ENCODE peak calls at places on chromosomes 13 and 19, in six cellular contexts. One of them, this sample, is unnamed.
A peak's percentile ranks its signal among the peaks of the same experiment; 100 is the strongest.

GRCh38 chr19:50326101-50326664 is 3.0 kb downstream of the KCNC3 start:
- DNase-seq in A549: no peak
- DNase-seq in SK-N-SH: no peak
- DNase-seq in GM12878: no peak
- DNase-seq in K562: no peak
- DNase-seq in HepG2: no peak
- DNase-seq in this sample: no peak

GRCh38 chr13:110403315-110403714 is 96.2 kb downstream of the COL4A2 start:
- DNase-seq in A549: no peak
- DNase-seq in SK-N-SH: no peak
- DNase-seq in GM12878: no peak
- DNase-seq in K562: no peak
- DNase-seq in HepG2: no peak
- DNase-seq in this sample: no peak

GRCh38 chr13:29435125-29435911 is 160.2 kb downstream of the SLC7A1 start:
- DNase-seq in A549: no peak
- DNase-seq in SK-N-SH: peak; percentile 20
- DNase-seq in GM12878: no peak
- DNase-seq in K562: no peak
- DNase-seq in HepG2: no peak
- DNase-seq in this sample: no peak

GRCh38 chr13:52830946-52831345 is 17.5 kb downstream of the PCDH8 start:
- DNase-seq in A549: no peak
- DNase-seq in SK-N-SH: no peak
- DNase-seq in GM12878: no peak
- DNase-seq in K562: no peak
- DNase-seq in HepG2: no peak
- DNase-seq in this sample: no peak

GRCh38 chr19:12766051-12766521 is 9.3 kb downstream of the HOOK2 start:
- DNase-seq in A549: peak; percentile 82
- DNase-seq in SK-N-SH: no peak
- DNase-seq in GM12878: no peak
- DNase-seq in K562: peak; percentile 72
- DNase-seq in HepG2: peak; percentile 76
- DNase-seq in this sample: no peak

GRCh38 chr19:11737964-11738745 is 591 bp downstream of the ZNF823 start:
- DNase-seq in A549: no peak
- DNase-seq in SK-N-SH: peak; percentile 71
- DNase-seq in GM12878: no peak
- DNase-seq in K562: peak; percentile 77
- DNase-seq in HepG2: peak; percentile 67
- DNase-seq in this sample: peak; percentile 62

GRCh38 chr19:29942404-29943261 is 594 bp downstream of the URI1 start:
- DNase-seq in A549: peak; percentile 67
- DNase-seq in SK-N-SH: peak; percentile 89
- DNase-seq in GM12878: no peak
- DNase-seq in K562: peak; percentile 80
- DNase-seq in HepG2: peak; percentile 43
- DNase-seq in this sample: peak; percentile 75

GRCh38 chr13:45674908-45675307 is 27.2 kb upstream of the CBY2 start:
- DNase-seq in A549: no peak
- DNase-seq in SK-N-SH: peak; percentile 24
- DNase-seq in GM12878: no peak
- DNase-seq in K562: no peak
- DNase-seq in HepG2: no peak
- DNase-seq in this sample: no peak

GRCh38 chr19:17553256-17553655 is 2.2 kb upstream of the COLGALT1 start:
- DNase-seq in A549: no peak
- DNase-seq in SK-N-SH: no peak
- DNase-seq in GM12878: no peak
- DNase-seq in K562: peak; percentile 75
- DNase-seq in HepG2: no peak
- DNase-seq in this sample: no peak

GRCh38 chr13:62185631-62186256 is 770.1 kb upstream of the PCDH20 start:
- DNase-seq in A549: no peak
- DNase-seq in SK-N-SH: no peak
- DNase-seq in GM12878: no peak
- DNase-seq in K562: no peak
- DNase-seq in HepG2: no peak
- DNase-seq in this sample: no peak

GRCh38 chr13:26246154-26246553 is 7.8 kb upstream of the CDK8 start:
- DNase-seq in A549: no peak
- DNase-seq in SK-N-SH: no peak
- DNase-seq in GM12878: no peak
- DNase-seq in K562: peak; percentile 37
- DNase-seq in HepG2: peak; percentile 59
- DNase-seq in this sample: no peak

GRCh38 chr19:38707512-38708114 is 36.7 kb downstream of the CAPN12 start:
- DNase-seq in A549: no peak
- DNase-seq in SK-N-SH: no peak
- DNase-seq in GM12878: no peak
- DNase-seq in K562: peak; percentile 19
- DNase-seq in HepG2: peak; percentile 48
- DNase-seq in this sample: no peak

GRCh38 chr19:41646589-41647204 is 19.8 kb upstream of the CEACAM4 start:
- DNase-seq in A549: peak; percentile 66
- DNase-seq in SK-N-SH: peak; percentile 39
- DNase-seq in GM12878: no peak
- DNase-seq in K562: peak; percentile 37
- DNase-seq in HepG2: no peak
- DNase-seq in this sample: peak; percentile 63

GRCh38 chr19:48506138-48506733 is 5.4 kb downstream of the LMTK3 start:
- DNase-seq in A549: no peak
- DNase-seq in SK-N-SH: peak; percentile 70
- DNase-seq in GM12878: no peak
- DNase-seq in K562: peak; percentile 75
- DNase-seq in HepG2: peak; percentile 48
- DNase-seq in this sample: no peak

GRCh38 chr13:112061367-112062046 is 5.4 kb upstream of the SOX1 start:
- DNase-seq in A549: no peak
- DNase-seq in SK-N-SH: no peak
- DNase-seq in GM12878: no peak
- DNase-seq in K562: no peak
- DNase-seq in HepG2: no peak
- DNase-seq in this sample: peak; percentile 72

GRCh38 chr13:66543780-66544179 is 686.4 kb downstream of the PCDH9 start:
- DNase-seq in A549: no peak
- DNase-seq in SK-N-SH: no peak
- DNase-seq in GM12878: no peak
- DNase-seq in K562: no peak
- DNase-seq in HepG2: no peak
- DNase-seq in this sample: no peak

GRCh38 chr19:37309834-37310575 is 60.9 kb upstream of the ZNF527 start:
- DNase-seq in A549: no peak
- DNase-seq in SK-N-SH: peak; percentile 32
- DNase-seq in GM12878: no peak
- DNase-seq in K562: no peak
- DNase-seq in HepG2: no peak
- DNase-seq in this sample: no peak

GRCh38 chr19:28956971-28957370 is 256.0 kb downstream of the UQCRFS1 start:
- DNase-seq in A549: no peak
- DNase-seq in SK-N-SH: no peak
- DNase-seq in GM12878: no peak
- DNase-seq in K562: no peak
- DNase-seq in HepG2: no peak
- DNase-seq in this sample: no peak

GRCh38 chr19:40464059-40465024 is 1.2 kb downstream of the BLVRB start:
- DNase-seq in A549: peak; percentile 97
- DNase-seq in SK-N-SH: peak; percentile 75
- DNase-seq in GM12878: no peak
- DNase-seq in K562: peak; percentile 95
- DNase-seq in HepG2: peak; percentile 81
- DNase-seq in this sample: no peak

DNA sequence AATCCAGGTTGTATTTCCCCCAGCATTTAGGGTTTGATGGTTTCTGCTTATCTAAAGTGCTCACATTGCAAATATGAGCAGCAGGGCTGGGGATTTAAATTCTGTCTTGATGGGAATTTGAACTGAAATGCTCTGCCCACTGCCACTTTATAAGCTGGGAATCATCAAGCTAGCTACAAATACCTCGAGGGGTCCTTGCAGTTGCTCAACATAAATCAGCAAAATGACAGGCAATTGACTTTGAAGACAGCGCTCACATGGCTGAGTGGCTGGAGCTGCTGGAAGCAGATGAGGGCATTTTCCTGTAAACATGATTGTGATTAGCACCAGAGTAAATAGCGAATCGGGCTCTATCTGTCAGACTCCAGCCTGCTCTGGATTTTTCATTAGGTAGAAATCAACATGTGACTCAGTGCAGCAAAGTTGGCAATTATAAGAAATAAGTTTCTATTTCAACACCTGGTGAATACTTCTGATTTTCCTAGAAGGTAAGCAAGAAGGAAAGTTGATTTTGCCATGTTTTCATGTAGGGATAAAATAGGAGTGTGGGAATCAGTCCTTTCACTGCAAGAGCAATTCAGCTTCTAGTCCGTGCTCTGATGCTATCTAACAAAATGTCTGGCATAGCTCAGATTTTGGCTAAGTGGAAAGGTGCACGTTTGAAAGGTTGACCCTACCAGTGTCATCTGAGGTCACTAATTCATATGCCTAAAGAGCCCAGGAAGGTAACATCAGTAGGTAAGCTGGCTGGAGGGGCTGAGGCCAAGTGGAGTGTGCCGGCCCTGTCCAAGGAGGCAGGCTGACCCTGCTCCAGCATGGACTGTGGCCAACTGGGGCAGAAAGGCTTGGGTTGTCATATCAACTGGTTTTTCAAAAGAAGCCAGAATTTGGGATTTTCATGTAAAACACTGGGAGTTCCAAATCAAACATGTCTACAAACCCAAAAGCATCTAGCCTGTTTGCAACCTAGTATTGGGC is 39.1 kb upstream of the MEDAG start:
- DNase-seq in A549: no peak
- DNase-seq in SK-N-SH: peak; percentile 72
- DNase-seq in GM12878: no peak
- DNase-seq in K562: no peak
- DNase-seq in HepG2: no peak
- DNase-seq in this sample: no peak
- TF ChIP-seq CHD2 in A549: no peak
- TF ChIP-seq CHD2 in SK-N-SH: peak; percentile 66
- TF ChIP-seq CHD2 in GM12878: no peak
- TF ChIP-seq CHD2 in K562: no peak
- TF ChIP-seq CHD2 in HepG2: no peak
- TF ChIP-seq CHD2 in this sample: no peak

DNA sequence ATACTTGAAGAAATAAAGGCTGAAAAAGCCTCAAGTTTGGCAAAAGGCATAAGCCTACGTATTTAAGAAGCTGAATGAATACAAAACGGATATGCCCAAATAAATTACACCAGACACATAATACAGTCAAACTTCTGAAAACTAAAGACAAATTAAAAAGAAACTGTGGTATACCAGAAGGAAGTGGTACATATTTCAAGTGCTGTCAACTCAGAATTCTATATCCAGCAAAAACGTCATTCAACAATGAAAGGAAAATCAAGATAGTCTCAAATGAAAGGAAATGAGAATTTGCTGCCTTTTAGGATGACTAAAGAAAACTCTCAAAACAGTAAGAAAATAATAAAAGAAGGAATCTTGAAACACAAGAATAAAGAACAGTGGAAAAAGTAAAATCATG is 69.5 kb downstream of the POLR1D start:
- DNase-seq in A549: no peak
- DNase-seq in SK-N-SH: no peak
- DNase-seq in GM12878: no peak
- DNase-seq in K562: no peak
- DNase-seq in HepG2: no peak
- DNase-seq in this sample: no peak
- TF ChIP-seq CHD2 in A549: no peak
- TF ChIP-seq CHD2 in SK-N-SH: no peak
- TF ChIP-seq CHD2 in GM12878: no peak
- TF ChIP-seq CHD2 in K562: no peak
- TF ChIP-seq CHD2 in HepG2: no peak
- TF ChIP-seq CHD2 in this sample: no peak

GRCh38 chr13:48976677-48977625 is 1.2 kb downstream of the FNDC3A start:
- DNase-seq in A549: no peak
- DNase-seq in SK-N-SH: no peak
- DNase-seq in GM12878: no peak
- DNase-seq in K562: peak; percentile 19
- DNase-seq in HepG2: peak; percentile 73
- DNase-seq in this sample: no peak

GRCh38 chr13:48973845-48974431 is 1.8 kb upstream of the FNDC3A start:
- DNase-seq in A549: no peak
- DNase-seq in SK-N-SH: no peak
- DNase-seq in GM12878: no peak
- DNase-seq in K562: no peak
- DNase-seq in HepG2: no peak
- DNase-seq in this sample: no peak

GRCh38 chr13:48977973-48978372 is 2.3 kb downstream of the FNDC3A start:
- DNase-seq in A549: no peak
- DNase-seq in SK-N-SH: no peak
- DNase-seq in GM12878: no peak
- DNase-seq in K562: no peak
- DNase-seq in HepG2: no peak
- DNase-seq in this sample: no peak

GRCh38 chr13:48975926-48976676 is 389 bp downstream of the FNDC3A start:
- DNase-seq in A549: peak; percentile 38
- DNase-seq in SK-N-SH: peak; percentile 87
- DNase-seq in GM12878: no peak
- DNase-seq in K562: peak; percentile 85
- DNase-seq in HepG2: peak; percentile 67
- DNase-seq in this sample: no peak

GRCh38 chr13:48975101-48975925 is at the start of gene FNDC3A:
- DNase-seq in A549: peak; percentile 44
- DNase-seq in SK-N-SH: peak; percentile 94
- DNase-seq in GM12878: no peak
- DNase-seq in K562: peak; percentile 48
- DNase-seq in HepG2: peak; percentile 47
- DNase-seq in this sample: peak; percentile 84
- TF ChIP-seq CHD2 in A549: no peak
- TF ChIP-seq CHD2 in SK-N-SH: peak; percentile 6
- TF ChIP-seq CHD2 in GM12878: no peak
- TF ChIP-seq CHD2 in K562: no peak
- TF ChIP-seq CHD2 in HepG2: no peak
- TF ChIP-seq CHD2 in this sample: no peak

DNA sequence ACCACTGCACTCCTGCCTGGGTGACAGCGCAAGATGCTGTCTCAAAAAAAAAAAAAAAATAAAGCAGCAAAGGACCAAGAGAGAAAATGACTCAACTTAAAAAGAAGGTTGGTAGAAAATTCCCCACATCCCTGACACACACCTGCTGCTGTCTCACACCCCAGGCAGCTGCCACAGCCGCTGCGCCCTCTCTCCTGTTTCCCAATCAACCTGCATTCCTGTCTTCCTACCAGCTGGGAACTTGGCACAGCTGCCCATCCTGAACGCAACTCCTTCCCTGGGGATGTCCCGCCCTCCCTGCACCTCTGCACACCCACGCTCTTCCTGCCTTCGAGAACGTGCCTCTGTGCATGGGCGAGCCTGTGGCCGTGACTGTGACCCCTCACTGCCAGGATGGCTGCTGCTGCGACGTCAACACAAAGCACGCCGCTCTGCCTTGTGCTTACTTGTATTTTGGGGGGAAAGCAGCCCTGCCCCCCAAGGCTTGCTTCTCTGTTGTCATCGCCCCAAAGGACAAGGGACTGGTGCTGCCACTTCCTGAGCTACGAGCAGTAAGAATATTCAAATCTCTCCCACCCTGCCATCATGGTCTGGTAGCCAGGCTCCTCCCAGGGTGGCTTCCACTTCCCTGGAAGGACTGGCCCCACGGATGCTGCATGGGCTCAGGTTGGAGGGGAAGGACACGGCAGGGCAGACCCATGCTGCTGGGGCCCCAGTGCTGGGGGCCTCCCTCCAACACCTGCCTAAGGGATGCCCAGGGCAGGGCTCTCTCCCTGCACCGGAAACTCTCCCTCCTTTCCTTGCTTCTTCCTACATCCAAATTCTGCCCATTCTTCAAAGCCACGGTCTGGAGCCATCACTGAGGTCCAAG is 20.7 kb downstream of the SH3GL1 start:
- DNase-seq in A549: peak; percentile 27
- DNase-seq in SK-N-SH: peak; percentile 18
- DNase-seq in GM12878: peak; percentile 69
- DNase-seq in K562: no peak
- DNase-seq in HepG2: no peak
- DNase-seq in this sample: no peak
- TF ChIP-seq CHD2 in A549: no peak
- TF ChIP-seq CHD2 in SK-N-SH: no peak
- TF ChIP-seq CHD2 in GM12878: peak; percentile 47
- TF ChIP-seq CHD2 in K562: no peak
- TF ChIP-seq CHD2 in HepG2: no peak
- TF ChIP-seq CHD2 in this sample: no peak

This sample was measured in H1.